ENCODE peak calls at places on chromosomes 2 and 18, in nine cellular contexts. One of them, this sample, is unnamed. For H3K9me3, the result is how much of the 10 kb centered on the place peaks cover.

GRCh38 chr2:26033769-26034596 is at the start of gene RAB10:
- DNase-seq in body of pancreas: peak
- DNase-seq in gastrocnemius medialis: peak
- DNase-seq in naive thymus-derived CD4-positive, alpha-beta T cell: peak
- DNase-seq in right cardiac atrium: peak
- DNase-seq in lung: peak
- DNase-seq in heart left ventricle: peak
- DNase-seq in colonic mucosa: peak
- DNase-seq in adrenal gland: peak
- DNase-seq in this sample: peak

GRCh38 chr2:202378661-202379338 is 2.7 kb downstream of the BMPR2 start:
- DNase-seq in colonic mucosa: no peak
- DNase-seq in naive thymus-derived CD4-positive, alpha-beta T cell: no peak
- DNase-seq in gastrocnemius medialis: no peak
- DNase-seq in right cardiac atrium: no peak
- DNase-seq in body of pancreas: no peak
- DNase-seq in heart left ventricle: no peak
- DNase-seq in adrenal gland: no peak
- DNase-seq in lung: no peak
- DNase-seq in this sample: no peak

GRCh38 chr2:134140251-134140661 is 113.6 kb upstream of the MGAT5 start:
- DNase-seq in naive thymus-derived CD4-positive, alpha-beta T cell: no peak
- DNase-seq in gastrocnemius medialis: no peak
- DNase-seq in body of pancreas: peak
- DNase-seq in colonic mucosa: peak
- DNase-seq in right cardiac atrium: no peak
- DNase-seq in lung: no peak
- DNase-seq in heart left ventricle: no peak
- DNase-seq in adrenal gland: no peak
- DNase-seq in this sample: no peak

GRCh38 chr2:234256516-234256915 is 206.0 kb downstream of the SPP2 start:
- DNase-seq in right cardiac atrium: no peak
- DNase-seq in body of pancreas: no peak
- DNase-seq in naive thymus-derived CD4-positive, alpha-beta T cell: no peak
- DNase-seq in adrenal gland: no peak
- DNase-seq in colonic mucosa: no peak
- DNase-seq in gastrocnemius medialis: no peak
- DNase-seq in heart left ventricle: no peak
- DNase-seq in lung: no peak
- DNase-seq in this sample: no peak

GRCh38 chr2:206915136-206915535 is 24.2 kb upstream of the CPO start:
- DNase-seq in adrenal gland: peak
- DNase-seq in colonic mucosa: no peak
- DNase-seq in naive thymus-derived CD4-positive, alpha-beta T cell: no peak
- DNase-seq in lung: no peak
- DNase-seq in right cardiac atrium: no peak
- DNase-seq in heart left ventricle: no peak
- DNase-seq in body of pancreas: no peak
- DNase-seq in gastrocnemius medialis: no peak
- DNase-seq in this sample: no peak

GRCh38 chr2:11405599-11406491 is 60.1 kb downstream of the E2F6 start:
- DNase-seq in right cardiac atrium: no peak
- DNase-seq in naive thymus-derived CD4-positive, alpha-beta T cell: no peak
- DNase-seq in heart left ventricle: no peak
- DNase-seq in lung: no peak
- DNase-seq in body of pancreas: no peak
- DNase-seq in gastrocnemius medialis: no peak
- DNase-seq in colonic mucosa: peak
- DNase-seq in adrenal gland: no peak
- DNase-seq in this sample: no peak

GRCh38 chr2:111652038-111652437 is 232.0 kb downstream of the ANAPC1 start:
- DNase-seq in lung: no peak
- DNase-seq in colonic mucosa: no peak
- DNase-seq in body of pancreas: no peak
- DNase-seq in gastrocnemius medialis: no peak
- DNase-seq in naive thymus-derived CD4-positive, alpha-beta T cell: no peak
- DNase-seq in heart left ventricle: no peak
- DNase-seq in adrenal gland: no peak
- DNase-seq in right cardiac atrium: no peak
- DNase-seq in this sample: no peak

GRCh38 chr2:86786001-86786536 is 4.6 kb downstream of the CD8A start:
- DNase-seq in right cardiac atrium: no peak
- DNase-seq in naive thymus-derived CD4-positive, alpha-beta T cell: no peak
- DNase-seq in colonic mucosa: no peak
- DNase-seq in heart left ventricle: no peak
- DNase-seq in adrenal gland: no peak
- DNase-seq in lung: no peak
- DNase-seq in body of pancreas: no peak
- DNase-seq in gastrocnemius medialis: no peak
- DNase-seq in this sample: no peak

GRCh38 chr2:219876931-219877330 is 249.5 kb downstream of the SLC4A3 start:
- DNase-seq in lung: no peak
- DNase-seq in body of pancreas: no peak
- DNase-seq in adrenal gland: no peak
- DNase-seq in right cardiac atrium: no peak
- DNase-seq in colonic mucosa: no peak
- DNase-seq in naive thymus-derived CD4-positive, alpha-beta T cell: no peak
- DNase-seq in heart left ventricle: no peak
- DNase-seq in gastrocnemius medialis: no peak
- DNase-seq in this sample: no peak

GRCh38 chr2:231900975-231901374 is 25.2 kb downstream of the NPPC start:
- DNase-seq in heart left ventricle: no peak
- DNase-seq in right cardiac atrium: no peak
- DNase-seq in lung: no peak
- DNase-seq in gastrocnemius medialis: no peak
- DNase-seq in body of pancreas: no peak
- DNase-seq in naive thymus-derived CD4-positive, alpha-beta T cell: no peak
- DNase-seq in adrenal gland: no peak
- DNase-seq in colonic mucosa: no peak
- DNase-seq in this sample: no peak

GRCh38 chr2:229416116-229416694 is 145.1 kb upstream of the PID1 start:
- DNase-seq in lung: peak
- DNase-seq in gastrocnemius medialis: peak
- DNase-seq in adrenal gland: peak
- DNase-seq in right cardiac atrium: peak
- DNase-seq in naive thymus-derived CD4-positive, alpha-beta T cell: peak
- DNase-seq in heart left ventricle: peak
- DNase-seq in colonic mucosa: peak
- DNase-seq in body of pancreas: peak
- DNase-seq in this sample: no peak

GRCh38 chr2:71749671-71750101 is 296.3 kb downstream of the DYSF start:
- DNase-seq in lung: no peak
- DNase-seq in right cardiac atrium: no peak
- DNase-seq in adrenal gland: peak
- DNase-seq in body of pancreas: no peak
- DNase-seq in gastrocnemius medialis: peak
- DNase-seq in heart left ventricle: no peak
- DNase-seq in naive thymus-derived CD4-positive, alpha-beta T cell: no peak
- DNase-seq in colonic mucosa: no peak
- DNase-seq in this sample: no peak

GRCh38 chr18:1246827-1247226 is 342.2 kb downstream of the ADCYAP1 start:
- DNase-seq in right cardiac atrium: no peak
- DNase-seq in adrenal gland: no peak
- DNase-seq in naive thymus-derived CD4-positive, alpha-beta T cell: no peak
- DNase-seq in gastrocnemius medialis: no peak
- DNase-seq in heart left ventricle: no peak
- DNase-seq in body of pancreas: no peak
- DNase-seq in lung: no peak
- DNase-seq in colonic mucosa: no peak
- DNase-seq in this sample: no peak

GRCh38 chr2:170714156-170715061 is 728 bp upstream of the SP5 start:
- DNase-seq in colonic mucosa: peak
- DNase-seq in lung: peak
- DNase-seq in adrenal gland: peak
- DNase-seq in heart left ventricle: peak
- DNase-seq in right cardiac atrium: peak
- DNase-seq in body of pancreas: peak
- DNase-seq in gastrocnemius medialis: no peak
- DNase-seq in naive thymus-derived CD4-positive, alpha-beta T cell: no peak
- DNase-seq in this sample: no peak

DNA sequence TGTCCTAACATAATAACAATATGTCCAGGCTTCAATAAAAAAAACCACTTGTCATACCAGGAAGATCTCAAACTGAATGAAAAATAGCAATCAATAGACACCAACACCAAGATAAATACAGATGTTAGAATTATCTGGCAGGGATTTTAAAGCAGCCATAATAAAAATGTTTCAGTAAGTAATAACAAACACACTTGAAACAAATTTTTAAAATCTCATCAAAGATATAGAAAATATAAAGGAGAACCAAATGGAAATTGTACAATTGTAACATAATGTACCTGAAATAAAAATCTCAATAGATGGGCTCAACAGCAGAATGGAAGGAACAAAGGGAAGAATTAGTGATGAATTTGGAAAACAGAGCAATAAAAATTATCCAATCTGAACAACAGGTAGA is 128.1 kb downstream of the LYPD6 start:
- DNase-seq in gastrocnemius medialis: no peak
- DNase-seq in colonic mucosa: no peak
- DNase-seq in lung: no peak
- DNase-seq in adrenal gland: no peak
- DNase-seq in heart left ventricle: no peak
- DNase-seq in body of pancreas: no peak
- DNase-seq in right cardiac atrium: no peak
- DNase-seq in naive thymus-derived CD4-positive, alpha-beta T cell: no peak
- DNase-seq in this sample: no peak
- H3K9me3 ChIP-seq in gastrocnemius medialis: under half
- H3K9me3 ChIP-seq in colonic mucosa: under half
- H3K9me3 ChIP-seq in lung: under half
- H3K9me3 ChIP-seq in adrenal gland: under half
- H3K9me3 ChIP-seq in heart left ventricle: under half
- H3K9me3 ChIP-seq in body of pancreas: under half
- H3K9me3 ChIP-seq in right cardiac atrium: under half
- H3K9me3 ChIP-seq in naive thymus-derived CD4-positive, alpha-beta T cell: under half
- H3K9me3 ChIP-seq in this sample: under half

DNA sequence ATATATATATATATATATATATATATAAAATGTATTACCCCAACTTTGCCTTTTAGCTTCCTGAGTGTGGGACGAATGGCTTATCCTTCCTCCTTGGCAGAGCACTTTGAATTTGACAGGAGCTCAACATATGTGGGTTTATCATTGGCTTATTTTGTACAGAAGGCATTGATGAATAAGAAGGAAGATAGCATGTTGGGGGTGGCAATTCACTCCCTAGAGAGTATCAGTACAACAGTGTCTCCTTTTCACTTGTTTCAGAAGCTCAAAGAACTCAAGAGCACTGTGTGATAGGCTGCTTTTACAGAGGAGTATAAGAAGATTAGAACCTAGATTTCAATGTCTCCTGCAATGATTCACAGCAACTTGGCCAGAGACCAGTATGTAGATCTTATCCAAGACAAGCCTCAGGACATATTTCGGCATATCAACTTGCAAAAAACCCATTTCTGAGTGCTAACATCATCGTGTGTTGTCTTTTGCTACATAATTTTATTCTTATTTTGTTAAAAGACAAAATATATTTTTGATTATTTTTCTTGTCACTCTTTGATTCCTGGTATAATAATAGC is 345.8 kb downstream of the SOCS6 start:
- DNase-seq in right cardiac atrium: no peak
- DNase-seq in colonic mucosa: no peak
- DNase-seq in heart left ventricle: no peak
- DNase-seq in lung: no peak
- DNase-seq in naive thymus-derived CD4-positive, alpha-beta T cell: no peak
- DNase-seq in body of pancreas: no peak
- DNase-seq in gastrocnemius medialis: no peak
- DNase-seq in adrenal gland: no peak
- DNase-seq in this sample: no peak
- H3K9me3 ChIP-seq in right cardiac atrium: under half
- H3K9me3 ChIP-seq in colonic mucosa: under half
- H3K9me3 ChIP-seq in heart left ventricle: under half
- H3K9me3 ChIP-seq in lung: under half
- H3K9me3 ChIP-seq in naive thymus-derived CD4-positive, alpha-beta T cell: under half
- H3K9me3 ChIP-seq in body of pancreas: under half
- H3K9me3 ChIP-seq in gastrocnemius medialis: under half
- H3K9me3 ChIP-seq in adrenal gland: under half
- H3K9me3 ChIP-seq in this sample: under half

GRCh38 chr2:121006783-121007489 is 271.3 kb downstream of the GLI2 start:
- DNase-seq in colonic mucosa: no peak
- DNase-seq in body of pancreas: no peak
- DNase-seq in right cardiac atrium: no peak
- DNase-seq in lung: peak
- DNase-seq in adrenal gland: no peak
- DNase-seq in naive thymus-derived CD4-positive, alpha-beta T cell: no peak
- DNase-seq in gastrocnemius medialis: no peak
- DNase-seq in heart left ventricle: no peak
- DNase-seq in this sample: no peak

GRCh38 chr2:121008978-121009377 is 273.3 kb downstream of the GLI2 start:
- DNase-seq in colonic mucosa: no peak
- DNase-seq in right cardiac atrium: no peak
- DNase-seq in adrenal gland: no peak
- DNase-seq in heart left ventricle: no peak
- DNase-seq in naive thymus-derived CD4-positive, alpha-beta T cell: no peak
- DNase-seq in body of pancreas: no peak
- DNase-seq in lung: peak
- DNase-seq in gastrocnemius medialis: no peak
- DNase-seq in this sample: no peak

GRCh38 chr2:121014876-121015275 is 270.1 kb downstream of the TFCP2L1 start:
- DNase-seq in body of pancreas: no peak
- DNase-seq in gastrocnemius medialis: no peak
- DNase-seq in lung: peak
- DNase-seq in heart left ventricle: no peak
- DNase-seq in adrenal gland: no peak
- DNase-seq in right cardiac atrium: no peak
- DNase-seq in naive thymus-derived CD4-positive, alpha-beta T cell: no peak
- DNase-seq in colonic mucosa: no peak
- DNase-seq in this sample: no peak

GRCh38 chr2:121007490-121007853 is 271.8 kb downstream of the GLI2 start:
- DNase-seq in body of pancreas: no peak
- DNase-seq in gastrocnemius medialis: no peak
- DNase-seq in colonic mucosa: no peak
- DNase-seq in naive thymus-derived CD4-positive, alpha-beta T cell: no peak
- DNase-seq in heart left ventricle: no peak
- DNase-seq in right cardiac atrium: no peak
- DNase-seq in lung: peak
- DNase-seq in adrenal gland: no peak
- DNase-seq in this sample: no peak

GRCh38 chr2:121010998-121011397 is 274.0 kb downstream of the TFCP2L1 start:
- DNase-seq in heart left ventricle: no peak
- DNase-seq in adrenal gland: no peak
- DNase-seq in gastrocnemius medialis: no peak
- DNase-seq in naive thymus-derived CD4-positive, alpha-beta T cell: no peak
- DNase-seq in body of pancreas: no peak
- DNase-seq in lung: no peak
- DNase-seq in right cardiac atrium: no peak
- DNase-seq in colonic mucosa: no peak
- DNase-seq in this sample: no peak
- H3K9me3 ChIP-seq in heart left ventricle: under half
- H3K9me3 ChIP-seq in adrenal gland: under half
- H3K9me3 ChIP-seq in gastrocnemius medialis: under half
- H3K9me3 ChIP-seq in naive thymus-derived CD4-positive, alpha-beta T cell: under half
- H3K9me3 ChIP-seq in body of pancreas: under half
- H3K9me3 ChIP-seq in lung: under half
- H3K9me3 ChIP-seq in right cardiac atrium: under half
- H3K9me3 ChIP-seq in colonic mucosa: under half
- H3K9me3 ChIP-seq in this sample: under half

DNA sequence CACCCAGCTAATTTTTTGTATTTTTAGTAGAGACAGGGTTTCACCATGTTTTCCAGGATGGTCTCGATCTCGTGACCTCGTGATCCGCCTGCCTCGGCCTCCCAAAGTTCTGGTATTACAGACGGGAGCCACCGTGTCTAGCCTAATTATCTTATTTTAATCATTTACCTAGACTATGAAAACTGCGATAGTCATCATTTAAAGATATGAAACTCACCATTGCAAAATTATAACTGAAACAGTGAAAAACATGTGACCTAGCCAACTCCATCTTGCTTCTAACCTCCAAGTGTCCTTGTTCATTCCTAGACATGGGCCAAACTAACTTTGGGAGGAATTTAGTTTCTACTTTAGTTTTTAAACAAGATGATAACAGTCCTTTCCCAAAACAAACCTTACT is 17.4 kb downstream of the SULT1C4 start:
- DNase-seq in body of pancreas: no peak
- DNase-seq in naive thymus-derived CD4-positive, alpha-beta T cell: no peak
- DNase-seq in gastrocnemius medialis: no peak
- DNase-seq in lung: no peak
- DNase-seq in right cardiac atrium: no peak
- DNase-seq in colonic mucosa: no peak
- DNase-seq in heart left ventricle: no peak
- DNase-seq in adrenal gland: no peak
- DNase-seq in this sample: no peak
- H3K9me3 ChIP-seq in body of pancreas: under half
- H3K9me3 ChIP-seq in naive thymus-derived CD4-positive, alpha-beta T cell: under half
- H3K9me3 ChIP-seq in gastrocnemius medialis: under half
- H3K9me3 ChIP-seq in lung: under half
- H3K9me3 ChIP-seq in right cardiac atrium: under half
- H3K9me3 ChIP-seq in colonic mucosa: under half
- H3K9me3 ChIP-seq in heart left ventricle: under half
- H3K9me3 ChIP-seq in adrenal gland: under half
- H3K9me3 ChIP-seq in this sample: under half